ENCODE peak calls at places on chromosomes 16 and 17, in six cellular contexts. G is GM12878, B is OCI-LY7, H is tibial artery, O is colonic mucosa, U is ascending aorta. E is an unnamed sample. For H3K4me1, the result is how much of the 10 kb centered on the place peaks cover.

GRCh38 chr17:1506649-1507254 is 9.7 kb downstream of the INPP5K start:
- DNase-seq in G (no peak), B (no peak), H (no peak), O (no peak), U (no peak), E (no peak)

GRCh38 chr17:27456681-27457404 is 595 bp downstream of the KSR1 start:
- DNase-seq in G (no peak), B (no peak), H (no peak), O (no peak), U (no peak), E (no peak)

GRCh38 chr17:10556301-10557005 is 7.0 kb upstream of the MYH2 start:
- DNase-seq in G (no peak), B (no peak), H (no peak), O (no peak), U (no peak), E (no peak)

GRCh38 chr16:10080031-10080772 is 102.0 kb downstream of the GRIN2A start:
- DNase-seq in G (no peak), B (no peak), H (peak), O (no peak), U (peak), E (peak)

GRCh38 chr17:77376795-77377751 is 236.3 kb downstream of the SEC14L1 start:
- DNase-seq in G (no peak), B (no peak), H (no peak), O (no peak), U (no peak), E (peak)

GRCh38 chr17:7576432-7576937 is 3.0 kb upstream of the CD68 start:
- DNase-seq in G (no peak), B (no peak), H (no peak), O (no peak), U (no peak), E (no peak)

GRCh38 chr17:79009397-79010303 is at the start of gene CANT1:
- DNase-seq in G (peak), B (peak), H (peak), O (peak), U (peak), E (peak)

GRCh38 chr16:89722392-89723278 is 1.3 kb downstream of the ZNF276 start:
- DNase-seq in G (no peak), B (no peak), H (peak), O (peak), U (peak), E (peak)

GRCh38 chr16:19748389-19749110 is 30.5 kb downstream of the IQCK start:
- DNase-seq in G (no peak), B (no peak), H (no peak), O (no peak), U (no peak), E (no peak)

GRCh38 chr17:50948711-50949110 is 82.6 kb upstream of the TOB1 start:
- DNase-seq in G (no peak), B (no peak), H (no peak), O (no peak), U (peak), E (no peak)

GRCh38 chr17:50946223-50946890 is 80.2 kb upstream of the TOB1 start:
- DNase-seq in G (no peak), B (no peak), H (no peak), O (no peak), U (no peak), E (peak)

GRCh38 chr17:50946891-50947843 is 81.0 kb upstream of the TOB1 start:
- DNase-seq in G (no peak), B (no peak), H (no peak), O (no peak), U (peak), E (no peak)

GRCh38 chr17:50949128-50950001 is 83.2 kb upstream of the TOB1 start:
- DNase-seq in G (no peak), B (no peak), H (no peak), O (no peak), U (peak), E (no peak)

DNA sequence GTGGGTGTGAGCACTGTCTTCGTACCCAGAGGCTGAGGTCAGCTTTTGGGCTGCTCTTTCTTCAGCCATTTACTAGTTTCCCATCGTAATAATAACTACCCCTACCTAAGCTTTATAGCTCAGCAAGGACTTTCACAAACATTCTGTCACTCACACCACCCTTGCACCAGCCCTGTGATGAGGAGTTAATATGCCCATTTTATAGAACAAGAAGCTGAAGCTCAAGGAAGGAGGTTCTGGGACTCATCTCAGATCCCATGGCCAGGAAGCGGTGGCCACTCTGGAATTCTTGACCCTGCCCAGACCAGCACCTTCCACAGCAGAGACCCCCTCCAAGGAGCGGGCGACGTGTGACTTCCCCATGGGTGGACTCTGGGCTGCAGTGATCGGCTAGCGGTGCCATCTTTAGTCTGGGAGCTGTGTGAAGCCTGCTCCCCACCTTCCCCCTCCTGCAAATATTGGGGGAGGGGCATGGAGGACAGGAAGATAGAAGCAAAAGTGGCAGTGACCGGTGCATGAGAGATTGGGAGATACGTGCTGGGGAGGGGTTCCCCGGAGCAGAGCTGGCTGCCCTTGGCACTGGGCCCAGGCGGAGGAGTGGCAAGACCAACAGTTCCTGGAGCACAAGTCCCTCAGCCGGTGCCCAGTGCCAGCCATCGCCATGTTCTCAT is 81.8 kb upstream of the TOB1 start:
- DNase-seq in G (no peak), B (no peak), H (no peak), O (peak), U (peak), E (peak)
- H3K4me1 ChIP-seq in G (under half), B (under half), H (half or more), O (under half), U (under half), E (half or more)

GRCh38 chr17:13350466-13350865 is 251.3 kb downstream of the HS3ST3A1 start:
- DNase-seq in G (no peak), B (no peak), H (no peak), O (no peak), U (no peak), E (no peak)
- H3K4me1 ChIP-seq in G (under half), B (under half), H (under half), O (under half), U (under half), E (under half)

DNA sequence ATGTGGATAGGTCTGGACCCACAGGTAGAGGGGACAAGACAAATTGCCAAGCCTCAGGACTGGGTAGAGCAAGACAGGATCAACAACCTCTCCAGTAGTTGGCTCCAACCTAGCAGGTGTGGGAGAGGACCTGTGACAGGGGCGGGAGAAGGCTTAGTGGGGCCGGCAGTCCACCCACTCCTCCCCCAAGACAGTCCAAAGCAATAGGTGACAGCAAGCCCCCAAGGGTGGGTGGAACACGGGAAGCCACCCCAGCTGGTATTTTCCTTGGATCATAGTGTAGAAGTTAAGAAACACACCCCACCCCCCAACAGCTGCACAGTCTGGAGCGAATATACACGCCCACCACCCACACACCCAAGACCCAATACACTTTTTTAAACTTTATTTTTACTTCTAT is 4.1 kb upstream of the STX4 start:
- DNase-seq in G (no peak), B (no peak), H (no peak), O (no peak), U (no peak), E (no peak)
- H3K4me1 ChIP-seq in G (under half), B (under half), H (under half), O (under half), U (under half), E (under half)

DNA sequence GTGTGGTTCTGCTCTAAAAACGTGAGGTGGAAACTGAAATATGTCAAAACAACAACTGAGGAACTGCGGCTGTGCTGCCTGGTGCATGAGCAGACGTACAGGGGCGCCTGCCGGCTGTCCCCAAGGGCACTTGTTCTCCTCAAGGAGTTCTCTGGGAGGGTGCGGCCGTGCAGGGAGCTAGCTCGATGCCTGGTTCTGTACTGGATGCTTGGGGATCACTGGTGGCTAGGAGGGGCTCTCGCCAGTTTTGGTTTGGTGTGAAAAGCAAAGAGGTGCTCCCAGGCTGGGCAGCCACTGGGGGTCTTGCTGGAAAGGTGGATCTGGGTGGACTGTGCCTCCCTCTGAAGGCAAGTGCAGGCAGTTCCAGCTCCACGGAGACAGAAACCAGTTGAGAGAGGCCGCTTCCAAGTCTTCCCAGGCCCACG is 41.9 kb upstream of the ATP2A3 start:
- DNase-seq in G (no peak), B (no peak), H (no peak), O (no peak), U (peak), E (no peak)
- H3K4me1 ChIP-seq in G (under half), B (under half), H (under half), O (under half), U (under half), E (under half)

GRCh38 chr17:61391595-61392291 is 7.9 kb upstream of the TBX2 start:
- DNase-seq in G (no peak), B (no peak), H (no peak), O (no peak), U (no peak), E (no peak)

GRCh38 chr17:61394630-61395408 is 4.8 kb upstream of the TBX2 start:
- DNase-seq in G (no peak), B (no peak), H (no peak), O (no peak), U (no peak), E (no peak)

GRCh38 chr17:61392679-61393078 is 7.0 kb upstream of the TBX2 start:
- DNase-seq in G (no peak), B (no peak), H (no peak), O (no peak), U (no peak), E (no peak)

GRCh38 chr17:61393904-61394629 is 5.6 kb upstream of the TBX2 start:
- DNase-seq in G (no peak), B (no peak), H (no peak), O (no peak), U (no peak), E (no peak)

GRCh38 chr17:61393550-61393903 is 6.1 kb upstream of the TBX2 start:
- DNase-seq in G (no peak), B (no peak), H (no peak), O (no peak), U (no peak), E (no peak)
- H3K4me1 ChIP-seq in G (under half), B (under half), H (under half), O (under half), U (under half), E (under half)

GRCh38 chr16:81494888-81495287 is 50.3 kb downstream of the CMIP start:
- DNase-seq in G (no peak), B (no peak), H (no peak), O (no peak), U (no peak), E (no peak)
- H3K4me1 ChIP-seq in G (under half), B (under half), H (under half), O (under half), U (under half), E (half or more)

DNA sequence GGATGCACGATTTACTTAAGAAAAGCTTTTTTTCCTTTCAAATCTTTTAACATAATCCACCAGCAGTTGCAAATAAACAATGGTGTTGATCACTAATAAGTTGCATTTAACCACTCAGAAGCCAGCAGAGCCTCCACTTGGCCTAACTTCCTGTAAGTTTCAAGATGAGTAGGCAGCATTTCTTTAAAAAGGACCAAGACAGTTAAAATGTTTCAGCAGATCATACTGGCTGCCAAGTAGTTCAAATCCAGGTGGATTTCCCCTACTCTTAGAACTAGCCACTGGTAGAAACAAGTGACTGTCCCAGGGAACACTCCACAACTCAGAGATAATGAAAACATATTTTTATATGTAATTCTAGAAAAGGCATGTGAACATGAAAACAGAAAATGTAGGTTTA is 17.0 kb upstream of the RFFL start:
- DNase-seq in G (peak), B (peak), H (no peak), O (no peak), U (no peak), E (no peak)
- H3K4me1 ChIP-seq in G (under half), B (under half), H (under half), O (under half), U (under half), E (half or more)

GRCh38 chr16:17899141-17899540 is 428.4 kb upstream of the XYLT1 start:
- DNase-seq in G (no peak), B (no peak), H (no peak), O (no peak), U (no peak), E (no peak)
- H3K4me1 ChIP-seq in G (under half), B (under half), H (under half), O (under half), U (under half), E (under half)

DNA sequence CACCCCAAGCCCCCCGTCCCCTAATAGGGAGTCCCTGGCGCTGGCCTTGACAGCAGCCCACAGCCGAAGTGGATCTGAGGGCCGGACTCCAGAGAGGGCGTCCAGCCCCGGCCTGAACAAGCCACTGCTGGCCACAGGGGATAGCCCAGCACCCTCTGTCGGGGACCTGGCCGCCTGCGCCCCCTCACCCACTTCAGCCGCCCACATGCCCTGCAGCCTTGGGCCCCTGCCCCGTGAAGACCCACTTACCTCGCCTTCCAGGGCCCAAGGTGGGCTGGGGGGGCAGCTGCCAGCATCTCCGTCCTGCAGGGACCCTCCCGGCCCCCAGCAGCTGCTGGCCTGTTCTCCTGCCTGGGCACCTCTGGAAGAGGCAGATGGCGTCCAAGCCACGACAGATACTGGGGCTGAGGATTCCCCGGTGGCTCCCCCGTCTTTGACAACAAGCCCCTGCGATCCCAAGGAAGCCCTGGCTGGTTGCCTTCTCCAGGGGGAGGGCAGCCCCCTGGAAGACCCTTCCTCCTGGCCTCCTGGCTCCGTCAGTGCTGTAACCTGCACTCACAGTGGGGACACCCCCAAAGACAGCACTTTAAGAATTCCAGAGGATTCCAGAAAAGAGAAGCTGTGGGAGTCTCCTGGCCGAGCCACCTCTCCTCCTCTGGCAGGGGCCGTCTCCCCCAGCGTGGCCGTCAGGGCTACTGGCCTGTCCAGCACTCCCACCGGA is 19.3 kb upstream of the ZFPM1 start:
- DNase-seq in G (no peak), B (no peak), H (no peak), O (no peak), U (no peak), E (no peak)
- H3K4me1 ChIP-seq in G (under half), B (under half), H (under half), O (under half), U (under half), E (under half)

E was measured in stomach.